ENCODE peak calls at places on chromosome 14, in ten cellular contexts. R is foreskin fibroblast; E is iris pigment epithelial cell; M is GM18507; N is activated T-cell treated with anti-CD3 and anti-CD28 coated beads, Interleukin-2, amount 50 U/mL, for 72 hours; S is EL; C is CD4-positive, alpha-beta T cell; I is Panc1; K is T-cell; F is NCI-H1092. Y is an unnamed sample.

GRCh38 chr14:104450811-104451401 is 128.7 kb upstream of the C14orf180 start:
- DNase-seq in K (peak), N (no peak), C (no peak), I (no peak), M (no peak), S (no peak), R (no peak), E (no peak), F (no peak), Y (no peak)

GRCh38 chr14:24058260-24058950 is 6.6 kb downstream of the CARMIL3 start:
- DNase-seq in C (peak), K (peak), I (peak), R (peak), M (peak), N (peak), F (peak), E (peak), S (peak), Y (peak)

GRCh38 chr14:32457213-32457920 is 128.3 kb downstream of the AKAP6 start:
- DNase-seq in F (no peak), S (peak), R (no peak), C (no peak), K (no peak), E (peak), M (no peak), I (no peak), N (no peak), Y (no peak)

GRCh38 chr14:67738740-67739504 is 37.2 kb downstream of the RDH12 start:
- DNase-seq in M (no peak), I (no peak), F (no peak), R (peak), S (peak), C (no peak), N (no peak), E (peak), K (no peak), Y (no peak)

GRCh38 chr14:99524804-99525698 is 43.8 kb downstream of the CCNK start:
- DNase-seq in C (no peak), M (no peak), K (no peak), I (no peak), N (no peak), R (no peak), F (no peak), E (peak), S (peak), Y (peak)

GRCh38 chr14:51593397-51593796 is 58.3 kb upstream of the FRMD6 start:
- DNase-seq in F (no peak), N (no peak), M (no peak), R (no peak), K (no peak), C (no peak), S (no peak), E (no peak), I (no peak), Y (no peak)

GRCh38 chr14:101707285-101707842 is 54.1 kb upstream of the PPP2R5C start:
- DNase-seq in E (peak), S (peak), M (peak), N (peak), F (peak), C (peak), I (peak), R (peak), K (peak), Y (peak)

GRCh38 chr14:92688434-92689375 is 59.7 kb downstream of the LGMN start:
- DNase-seq in E (no peak), S (no peak), M (no peak), N (no peak), R (no peak), C (no peak), F (no peak), K (no peak), I (no peak), Y (peak)

GRCh38 chr14:67417633-67418032 is 5.7 kb upstream of the PLEK2 start:
- DNase-seq in K (no peak), E (peak), N (no peak), S (no peak), I (no peak), F (no peak), R (no peak), M (no peak), C (no peak), Y (no peak)

GRCh38 chr14:55540847-55541773 is 38.9 kb upstream of the KTN1 start:
- DNase-seq in R (peak), C (no peak), M (no peak), N (no peak), I (no peak), K (no peak), F (no peak), S (no peak), E (peak), Y (no peak)

GRCh38 chr14:52918486-52918885 is 32.4 kb downstream of the FERMT2 start:
- DNase-seq in S (peak), I (peak), F (no peak), C (peak), R (peak), K (no peak), M (peak), E (peak), N (peak), Y (no peak)

GRCh38 chr14:103104389-103104653 is 9.8 kb downstream of the EXOC3L4 start:
- DNase-seq in R (no peak), I (no peak), S (no peak), C (no peak), M (no peak), N (no peak), K (no peak), F (no peak), E (no peak), Y (no peak)

GRCh38 chr14:101564819-101565698 is 3.8 kb downstream of the DIO3 start:
- DNase-seq in R (no peak), C (no peak), E (no peak), N (no peak), K (no peak), S (no peak), F (no peak), M (no peak), I (no peak), Y (no peak)

GRCh38 chr14:40340708-40341107 is 908.5 kb upstream of the FBXO33 start:
- DNase-seq in K (no peak), R (no peak), C (no peak), S (no peak), M (no peak), N (no peak), E (no peak), I (no peak), F (no peak), Y (no peak)

GRCh38 chr14:38250316-38250715 is 5.6 kb downstream of the CLEC14A start:
- DNase-seq in F (no peak), C (no peak), K (no peak), E (no peak), R (peak), S (no peak), I (no peak), M (no peak), N (no peak), Y (no peak)

GRCh38 chr14:105581551-105582341 is 55.4 kb downstream of the TMEM121 start:
- DNase-seq in C (no peak), K (no peak), N (no peak), F (no peak), I (no peak), E (no peak), S (no peak), R (no peak), M (no peak), Y (no peak)

GRCh38 chr14:85597701-85598100 is 67.8 kb downstream of the FLRT2 start:
- DNase-seq in I (no peak), M (no peak), K (no peak), R (peak), C (no peak), E (no peak), S (no peak), N (no peak), F (no peak), Y (no peak)

GRCh38 chr14:35279369-35279768 is 12.8 kb upstream of the PSMA6 start:
- DNase-seq in C (no peak), E (no peak), K (no peak), N (no peak), I (no peak), M (no peak), F (no peak), S (no peak), R (no peak), Y (no peak)

GRCh38 chr14:59103396-59103795 is 85.1 kb upstream of the DAAM1 start:
- DNase-seq in N (no peak), I (no peak), R (no peak), C (no peak), K (no peak), S (peak), F (no peak), M (no peak), E (peak), Y (no peak)

GRCh38 chr14:70013269-70013873 is 134.2 kb downstream of the SMOC1 start:
- DNase-seq in M (peak), I (no peak), N (peak), K (no peak), E (peak), C (no peak), S (peak), F (no peak), R (no peak), Y (peak)

GRCh38 chr14:94839346-94839745 is 69.4 kb upstream of the GSC start:
- DNase-seq in N (no peak), I (no peak), M (no peak), F (no peak), S (no peak), E (no peak), R (no peak), C (no peak), K (no peak), Y (no peak)

GRCh38 chr14:62126885-62127478 is 364.8 kb downstream of the SNAPC1 start:
- DNase-seq in M (peak), R (peak), F (peak), C (no peak), S (peak), I (peak), E (peak), K (no peak), N (peak), Y (peak)

GRCh38 chr14:29222671-29223268 is 456.2 kb downstream of the FOXG1 start:
- DNase-seq in E (peak), K (no peak), F (peak), N (no peak), R (peak), M (no peak), I (peak), C (no peak), S (peak), Y (peak)

GRCh38 chr14:98382662-98383061 is 889.3 kb downstream of the BCL11B start:
- DNase-seq in N (no peak), F (no peak), C (no peak), E (no peak), K (no peak), R (no peak), M (no peak), S (no peak), I (no peak), Y (no peak)

GRCh38 chr14:54001189-54001878 is 44.7 kb upstream of the BMP4 start:
- DNase-seq in K (no peak), R (no peak), C (no peak), S (peak), N (no peak), M (no peak), E (no peak), F (no peak), I (no peak), Y (no peak)

GRCh38 chr14:68922886-68923285 is 56.2 kb downstream of the ACTN1 start:
- DNase-seq in F (no peak), K (no peak), R (no peak), N (no peak), C (no peak), I (no peak), S (no peak), M (no peak), E (no peak), Y (no peak)

GRCh38 chr14:79947440-79947839 is 263.9 kb downstream of the DIO2 start:
- DNase-seq in R (no peak), S (no peak), E (no peak), K (no peak), F (peak), C (no peak), I (no peak), N (no peak), M (no peak), Y (no peak)

GRCh38 chr14:91138511-91139359 is 24.9 kb downstream of the DGLUCY start:
- DNase-seq in S (peak), K (no peak), R (peak), F (peak), N (peak), C (peak), I (no peak), E (peak), M (no peak), Y (peak)

GRCh38 chr14:38502241-38502640 is 246.3 kb upstream of the CLEC14A start:
- DNase-seq in K (no peak), R (no peak), M (no peak), E (no peak), N (no peak), C (no peak), F (no peak), S (peak), I (no peak), Y (no peak)

GRCh38 chr14:56119221-56119967 is 1.2 kb downstream of the PELI2 start:
- DNase-seq in I (no peak), F (peak), C (no peak), N (peak), M (no peak), S (peak), R (no peak), E (peak), K (no peak), Y (peak)

GRCh38 chr14:102525213-102526143 is 15.9 kb upstream of the ANKRD9 start:
- DNase-seq in K (no peak), E (peak), I (no peak), N (no peak), M (no peak), S (peak), R (peak), C (peak), F (peak), Y (peak)

GRCh38 chr14:62451221-62451620 is 594.0 kb downstream of the KCNH5 start:
- DNase-seq in C (no peak), S (no peak), N (no peak), K (no peak), E (no peak), R (no peak), F (no peak), M (no peak), I (no peak), Y (no peak)

GRCh38 chr14:20415723-20416622 is 2.7 kb upstream of the TEP1 start:
- DNase-seq in N (peak), R (no peak), M (no peak), I (no peak), F (peak), S (peak), C (no peak), K (no peak), E (peak), Y (peak)

GRCh38 chr14:22547309-22547947 is 41.6 kb downstream of the DAD1 start:
- DNase-seq in K (peak), S (peak), C (no peak), N (no peak), M (no peak), I (no peak), F (no peak), E (no peak), R (peak), Y (no peak)

GRCh38 chr14:85934123-85934885 is 404.4 kb downstream of the FLRT2 start:
- DNase-seq in S (peak), F (no peak), I (peak), N (peak), K (peak), R (no peak), M (no peak), C (peak), E (no peak), Y (peak)

Y was measured in COR-L47.